ENCODE peak calls at places on chromosomes 4 and X, in four cellular contexts. Q is CD14-positive monocyte, D is T-helper 2 cell, O is HT1080. N is an unnamed sample.

GRCh38 chr4:8123865-8124264 is 34.7 kb downstream of the ABLIM2 start:
- DNase-seq in O (no peak), D (no peak), Q (no peak), N (no peak)

GRCh38 chr4:146096374-146096773 is 79.1 kb upstream of the LSM6 start:
- DNase-seq in Q (no peak), O (no peak), D (no peak), N (no peak)

GRCh38 chr4:161663844-161664243 is 500.0 kb downstream of the FSTL5 start:
- DNase-seq in O (no peak), Q (no peak), D (no peak), N (no peak)

GRCh38 chr4:88007304-88008132 is at the start of gene PKD2:
- DNase-seq in O (peak), Q (peak), D (peak), N (peak)

GRCh38 chr4:187501731-187502130 is 493.8 kb upstream of the ZFP42 start:
- DNase-seq in D (no peak), O (no peak), Q (no peak), N (no peak)

GRCh38 chr4:24799544-24800272 is 4.3 kb downstream of the SOD3 start:
- DNase-seq in Q (no peak), O (no peak), D (no peak), N (peak)

GRCh38 chr4:36099509-36099908 is 144.8 kb downstream of the ARAP2 start:
- DNase-seq in D (no peak), O (no peak), Q (no peak), N (no peak)

GRCh38 chrX:119552508-119552907 is 12.7 kb downstream of the STEEP1 start:
- DNase-seq in Q (no peak), D (no peak), O (no peak), N (no peak)

GRCh38 chr4:60134106-60134505 is 1066.0 kb upstream of the ADGRL3 start:
- DNase-seq in D (no peak), O (no peak), Q (no peak), N (no peak)

GRCh38 chr4:185357220-185357619 is 38.5 kb downstream of the LRP2BP start:
- DNase-seq in D (no peak), O (no peak), Q (no peak), N (no peak)

GRCh38 chrX:100680756-100681155 is 36.8 kb downstream of the SRPX2 start:
- DNase-seq in Q (no peak), D (no peak), O (no peak), N (no peak)

GRCh38 chrX:51316271-51316670 is 16.4 kb upstream of the NUDT10 start:
- DNase-seq in D (no peak), Q (no peak), O (no peak), N (no peak)

GRCh38 chr4:139950568-139950967 is 203.4 kb downstream of the MAML3 start:
- DNase-seq in Q (no peak), D (no peak), O (peak), N (no peak)

GRCh38 chr4:165326831-165327210 is 648 bp upstream of the MSMO1 start:
- DNase-seq in Q (no peak), D (no peak), O (peak), N (peak)

GRCh38 chrX:103215768-103216085 is 819 bp downstream of the BEX4 start:
- DNase-seq in Q (no peak), O (no peak), D (no peak), N (no peak)

GRCh38 chr4:152462715-152463114 is 73.2 kb downstream of the FBXW7 start:
- DNase-seq in Q (no peak), D (no peak), O (peak), N (no peak)

GRCh38 chr4:82667761-82668505 is 106.1 kb upstream of the TMEM150C start:
- DNase-seq in D (no peak), Q (no peak), O (no peak), N (peak)

GRCh38 chr4:67087897-67088296 is 457.4 kb downstream of the CENPC start:
- DNase-seq in Q (no peak), D (no peak), O (peak), N (peak)

GRCh38 chr4:100118213-100118612 is 72.1 kb downstream of the DDIT4L start:
- DNase-seq in D (no peak), O (no peak), Q (no peak), N (no peak)

GRCh38 chrX:440636-441035 is 53.9 kb upstream of the PPP2R3B start:
- DNase-seq in O (no peak), D (no peak), Q (no peak), N (no peak)

GRCh38 chr4:176393306-176394013 is 73.7 kb downstream of the SPCS3 start:
- DNase-seq in D (no peak), Q (no peak), O (no peak), N (peak)

GRCh38 chrX:118350221-118350620 is 4.3 kb downstream of the WDR44 start:
- DNase-seq in Q (no peak), O (peak), D (no peak), N (no peak)